ENCODE peak calls at places on chromosomes 6 and 20, in six cellular contexts. One of them, this sample, is unnamed.

GRCh38 chr6:45991189-45991588 is 24.5 kb downstream of the CLIC5 start:
- DNase-seq in activated effector memory CD4-positive, alpha-beta T cell treated with Interleukin-2 at 50 U/mL for 16 hours: no peak
- DNase-seq in amniotic epithelial cell: no peak
- DNase-seq in EL: no peak
- DNase-seq in non-pigmented ciliary epithelial cell: no peak
- DNase-seq in H7: peak; percentile 21
- DNase-seq in this sample: no peak

GRCh38 chr20:61436674-61437279 is 184.7 kb downstream of the CDH4 start:
- DNase-seq in activated effector memory CD4-positive, alpha-beta T cell treated with Interleukin-2 at 50 U/mL for 16 hours: no peak
- DNase-seq in amniotic epithelial cell: peak; percentile 46
- DNase-seq in EL: peak; percentile 61
- DNase-seq in non-pigmented ciliary epithelial cell: peak; percentile 22
- DNase-seq in H7: peak; percentile 90
- DNase-seq in this sample: peak; percentile 12

GRCh38 chr6:54990001-54990400 is 143.4 kb downstream of the FAM83B start:
- DNase-seq in activated effector memory CD4-positive, alpha-beta T cell treated with Interleukin-2 at 50 U/mL for 16 hours: no peak
- DNase-seq in amniotic epithelial cell: peak; percentile 30
- DNase-seq in EL: no peak
- DNase-seq in non-pigmented ciliary epithelial cell: no peak
- DNase-seq in H7: no peak
- DNase-seq in this sample: no peak

GRCh38 chr20:35091808-35092523 is 641 bp downstream of the TRPC4AP start:
- DNase-seq in activated effector memory CD4-positive, alpha-beta T cell treated with Interleukin-2 at 50 U/mL for 16 hours: no peak
- DNase-seq in amniotic epithelial cell: no peak
- DNase-seq in EL: peak; percentile 24
- DNase-seq in non-pigmented ciliary epithelial cell: no peak
- DNase-seq in H7: no peak
- DNase-seq in this sample: no peak

GRCh38 chr6:42013134-42013516 is 37.2 kb upstream of the TAF8 start:
- DNase-seq in activated effector memory CD4-positive, alpha-beta T cell treated with Interleukin-2 at 50 U/mL for 16 hours: no peak
- DNase-seq in amniotic epithelial cell: peak; percentile 91
- DNase-seq in EL: peak; percentile 35
- DNase-seq in non-pigmented ciliary epithelial cell: peak; percentile 49
- DNase-seq in H7: no peak
- DNase-seq in this sample: no peak

GRCh38 chr20:47934761-47935160 is 149.5 kb upstream of the SULF2 start:
- DNase-seq in activated effector memory CD4-positive, alpha-beta T cell treated with Interleukin-2 at 50 U/mL for 16 hours: no peak
- DNase-seq in amniotic epithelial cell: no peak
- DNase-seq in EL: no peak
- DNase-seq in non-pigmented ciliary epithelial cell: no peak
- DNase-seq in H7: no peak
- DNase-seq in this sample: no peak

GRCh38 chr6:25700841-25701240 is 48.8 kb downstream of the SCGN start:
- DNase-seq in activated effector memory CD4-positive, alpha-beta T cell treated with Interleukin-2 at 50 U/mL for 16 hours: no peak
- DNase-seq in amniotic epithelial cell: no peak
- DNase-seq in EL: no peak
- DNase-seq in non-pigmented ciliary epithelial cell: no peak
- DNase-seq in H7: no peak
- DNase-seq in this sample: no peak

GRCh38 chr6:93721386-93722048 is 302.2 kb upstream of the EPHA7 start:
- DNase-seq in activated effector memory CD4-positive, alpha-beta T cell treated with Interleukin-2 at 50 U/mL for 16 hours: no peak
- DNase-seq in amniotic epithelial cell: peak; percentile 64
- DNase-seq in EL: no peak
- DNase-seq in non-pigmented ciliary epithelial cell: peak; percentile 6
- DNase-seq in H7: peak; percentile 33
- DNase-seq in this sample: no peak

GRCh38 chr6:87291879-87292278 is 30.5 kb upstream of the SMIM8 start:
- DNase-seq in activated effector memory CD4-positive, alpha-beta T cell treated with Interleukin-2 at 50 U/mL for 16 hours: no peak
- DNase-seq in amniotic epithelial cell: no peak
- DNase-seq in EL: no peak
- DNase-seq in non-pigmented ciliary epithelial cell: no peak
- DNase-seq in H7: no peak
- DNase-seq in this sample: no peak

GRCh38 chr6:145044606-145045275 is 690.6 kb downstream of the EPM2A start:
- DNase-seq in activated effector memory CD4-positive, alpha-beta T cell treated with Interleukin-2 at 50 U/mL for 16 hours: no peak
- DNase-seq in amniotic epithelial cell: peak; percentile 54
- DNase-seq in EL: peak; percentile 69
- DNase-seq in non-pigmented ciliary epithelial cell: peak; percentile 55
- DNase-seq in H7: no peak
- DNase-seq in this sample: peak; percentile 56

GRCh38 chr20:3885711-3886110 is 3.5 kb upstream of the PANK2 start:
- DNase-seq in activated effector memory CD4-positive, alpha-beta T cell treated with Interleukin-2 at 50 U/mL for 16 hours: no peak
- DNase-seq in amniotic epithelial cell: no peak
- DNase-seq in EL: no peak
- DNase-seq in non-pigmented ciliary epithelial cell: no peak
- DNase-seq in H7: no peak
- DNase-seq in this sample: no peak

GRCh38 chr6:43713611-43714310 is 26.2 kb upstream of the MRPS18A start:
- DNase-seq in activated effector memory CD4-positive, alpha-beta T cell treated with Interleukin-2 at 50 U/mL for 16 hours: no peak
- DNase-seq in amniotic epithelial cell: no peak
- DNase-seq in EL: no peak
- DNase-seq in non-pigmented ciliary epithelial cell: no peak
- DNase-seq in H7: peak; percentile 29
- DNase-seq in this sample: no peak

GRCh38 chr6:35092362-35093117 is 48.6 kb downstream of the TCP11 start:
- DNase-seq in activated effector memory CD4-positive, alpha-beta T cell treated with Interleukin-2 at 50 U/mL for 16 hours: no peak
- DNase-seq in amniotic epithelial cell: peak; percentile 96
- DNase-seq in EL: peak; percentile 93
- DNase-seq in non-pigmented ciliary epithelial cell: no peak
- DNase-seq in H7: peak; percentile 23
- DNase-seq in this sample: peak; percentile 46

GRCh38 chr6:167559675-167560479 is 235.0 kb downstream of the TTLL2 start:
- DNase-seq in activated effector memory CD4-positive, alpha-beta T cell treated with Interleukin-2 at 50 U/mL for 16 hours: no peak
- DNase-seq in amniotic epithelial cell: no peak
- DNase-seq in EL: no peak
- DNase-seq in non-pigmented ciliary epithelial cell: no peak
- DNase-seq in H7: peak; percentile 21
- DNase-seq in this sample: no peak

GRCh38 chr6:75834447-75834846 is 85.4 kb downstream of the MYO6 start:
- DNase-seq in activated effector memory CD4-positive, alpha-beta T cell treated with Interleukin-2 at 50 U/mL for 16 hours: no peak
- DNase-seq in amniotic epithelial cell: no peak
- DNase-seq in EL: no peak
- DNase-seq in non-pigmented ciliary epithelial cell: no peak
- DNase-seq in H7: no peak
- DNase-seq in this sample: no peak

GRCh38 chr6:105363100-105363754 is 39.7 kb downstream of the PREP start:
- DNase-seq in activated effector memory CD4-positive, alpha-beta T cell treated with Interleukin-2 at 50 U/mL for 16 hours: no peak
- DNase-seq in amniotic epithelial cell: peak; percentile 36
- DNase-seq in EL: peak; percentile 51
- DNase-seq in non-pigmented ciliary epithelial cell: peak; percentile 4
- DNase-seq in H7: peak; percentile 13
- DNase-seq in this sample: no peak

GRCh38 chr6:169539176-169539897 is 162.5 kb downstream of the WDR27 start:
- DNase-seq in activated effector memory CD4-positive, alpha-beta T cell treated with Interleukin-2 at 50 U/mL for 16 hours: no peak
- DNase-seq in amniotic epithelial cell: peak; percentile 24
- DNase-seq in EL: no peak
- DNase-seq in non-pigmented ciliary epithelial cell: no peak
- DNase-seq in H7: no peak
- DNase-seq in this sample: no peak

GRCh38 chr6:71383891-71384489 is 95.4 kb downstream of the OGFRL1 start:
- DNase-seq in activated effector memory CD4-positive, alpha-beta T cell treated with Interleukin-2 at 50 U/mL for 16 hours: no peak
- DNase-seq in amniotic epithelial cell: peak; percentile 71
- DNase-seq in EL: peak; percentile 66
- DNase-seq in non-pigmented ciliary epithelial cell: no peak
- DNase-seq in H7: peak; percentile 1
- DNase-seq in this sample: no peak

GRCh38 chr6:5701086-5701661 is 305.6 kb downstream of the NRN1 start:
- DNase-seq in activated effector memory CD4-positive, alpha-beta T cell treated with Interleukin-2 at 50 U/mL for 16 hours: no peak
- DNase-seq in amniotic epithelial cell: no peak
- DNase-seq in EL: no peak
- DNase-seq in non-pigmented ciliary epithelial cell: no peak
- DNase-seq in H7: no peak
- DNase-seq in this sample: no peak

GRCh38 chr6:50925981-50926380 is 107.3 kb downstream of the TFAP2B start:
- DNase-seq in activated effector memory CD4-positive, alpha-beta T cell treated with Interleukin-2 at 50 U/mL for 16 hours: no peak
- DNase-seq in amniotic epithelial cell: no peak
- DNase-seq in EL: no peak
- DNase-seq in non-pigmented ciliary epithelial cell: no peak
- DNase-seq in H7: no peak
- DNase-seq in this sample: no peak

GRCh38 chr6:146901940-146902816 is 302.0 kb upstream of the STXBP5 start:
- DNase-seq in activated effector memory CD4-positive, alpha-beta T cell treated with Interleukin-2 at 50 U/mL for 16 hours: no peak
- DNase-seq in amniotic epithelial cell: no peak
- DNase-seq in EL: peak; percentile 38
- DNase-seq in non-pigmented ciliary epithelial cell: no peak
- DNase-seq in H7: no peak
- DNase-seq in this sample: no peak

GRCh38 chr20:56447227-56447626 is 21.2 kb upstream of the RTF2 start:
- DNase-seq in activated effector memory CD4-positive, alpha-beta T cell treated with Interleukin-2 at 50 U/mL for 16 hours: no peak
- DNase-seq in amniotic epithelial cell: no peak
- DNase-seq in EL: no peak
- DNase-seq in non-pigmented ciliary epithelial cell: no peak
- DNase-seq in H7: peak; percentile 66
- DNase-seq in this sample: no peak